ENCODE peak calls at places on chromosomes 2 and 18, in eight cellular contexts. K, E, U, P, Z, J, X and O are unnamed samples.

GRCh38 chr18:25467226-25468065 is 115.5 kb upstream of the ZNF521 start:
- DNase-seq in K (no peak), E (peak; percentile 70), U (no peak), P (no peak), Z (no peak), J (no peak), X (no peak), O (peak; percentile 43)

GRCh38 chr2:74497777-74498499 is 1.5 kb downstream of the LBX2 start:
- DNase-seq in K (no peak), E (peak; percentile 37), U (no peak), P (no peak), Z (peak; percentile 36), J (peak; percentile 68), X (no peak), O (no peak)

GRCh38 chr2:227653419-227653818 is 13.2 kb upstream of the SCYGR5 start:
- DNase-seq in K (no peak), E (no peak), U (no peak), P (peak; percentile 8), Z (no peak), J (peak; percentile 39), X (no peak), O (no peak)

GRCh38 chr2:174544156-174544555 is 53.4 kb downstream of the WIPF1 start:
- DNase-seq in K (no peak), E (no peak), U (no peak), P (no peak), Z (no peak), J (no peak), X (no peak), O (no peak)

GRCh38 chr2:113887393-113887792 is 2.5 kb upstream of the ACTR3 start:
- DNase-seq in K (no peak), E (no peak), U (no peak), P (no peak), Z (no peak), J (no peak), X (no peak), O (no peak)

GRCh38 chr2:72293620-72294019 is 146.0 kb upstream of the CYP26B1 start:
- DNase-seq in K (no peak), E (no peak), U (no peak), P (peak; percentile 16), Z (no peak), J (peak; percentile 48), X (no peak), O (no peak)

GRCh38 chr2:65349863-65350262 is 82.5 kb downstream of the SPRED2 start:
- DNase-seq in K (no peak), E (peak; percentile 68), U (peak; percentile 53), P (peak; percentile 67), Z (peak; percentile 76), J (no peak), X (peak; percentile 69), O (peak; percentile 42)

GRCh38 chr18:58807766-58808165 is 56.9 kb upstream of the ZNF532 start:
- DNase-seq in K (no peak), E (no peak), U (no peak), P (no peak), Z (no peak), J (no peak), X (no peak), O (no peak)

GRCh38 chr2:10876394-10876793 is 35.3 kb upstream of the KCNF1 start:
- DNase-seq in K (no peak), E (no peak), U (no peak), P (no peak), Z (no peak), J (peak; percentile 32), X (no peak), O (no peak)

GRCh38 chr2:196927318-196928225 is 1.1 kb upstream of the PGAP1 start:
- DNase-seq in K (no peak), E (no peak), U (peak; percentile 7), P (peak; percentile 20), Z (no peak), J (peak; percentile 70), X (no peak), O (no peak)

GRCh38 chr2:226439337-226439736 is 360.3 kb downstream of the IRS1 start:
- DNase-seq in K (no peak), E (no peak), U (peak; percentile 2), P (no peak), Z (no peak), J (no peak), X (no peak), O (no peak)

GRCh38 chr18:23838801-23839366 is 149.6 kb downstream of the LAMA3 start:
- DNase-seq in K (no peak), E (no peak), U (no peak), P (peak; percentile 59), Z (no peak), J (peak; percentile 56), X (no peak), O (no peak)

GRCh38 chr2:231260442-231260841 is 62.0 kb downstream of the ARMC9 start:
- DNase-seq in K (no peak), E (no peak), U (no peak), P (peak; percentile 8), Z (peak; percentile 23), J (no peak), X (peak; percentile 44), O (no peak)

GRCh38 chr18:27276886-27277285 is 91.8 kb upstream of the CHST9 start:
- DNase-seq in K (no peak), E (no peak), U (no peak), P (no peak), Z (no peak), J (no peak), X (no peak), O (no peak)

GRCh38 chr18:60500960-60501359 is 128.4 kb upstream of the MC4R start:
- DNase-seq in K (no peak), E (no peak), U (no peak), P (no peak), Z (no peak), J (no peak), X (no peak), O (no peak)

GRCh38 chr2:27441226-27441926 is 805 bp upstream of the KRTCAP3 start:
- DNase-seq in K (no peak), E (no peak), U (no peak), P (no peak), Z (no peak), J (no peak), X (peak; percentile 93), O (no peak)

GRCh38 chr2:27442981-27443323 is 771 bp downstream of the KRTCAP3 start:
- DNase-seq in K (peak; percentile 36), E (no peak), U (no peak), P (no peak), Z (peak; percentile 33), J (no peak), X (no peak), O (no peak)

GRCh38 chr2:27442282-27442980 is at the start of gene KRTCAP3:
- DNase-seq in K (peak; percentile 88), E (peak; percentile 27), U (peak; percentile 17), P (peak; percentile 92), Z (peak; percentile 84), J (peak; percentile 69), X (peak; percentile 41), O (no peak)

GRCh38 chr2:27445155-27445554 is 3.0 kb downstream of the KRTCAP3 start:
- DNase-seq in K (no peak), E (no peak), U (no peak), P (no peak), Z (no peak), J (no peak), X (no peak), O (no peak)

DNA sequence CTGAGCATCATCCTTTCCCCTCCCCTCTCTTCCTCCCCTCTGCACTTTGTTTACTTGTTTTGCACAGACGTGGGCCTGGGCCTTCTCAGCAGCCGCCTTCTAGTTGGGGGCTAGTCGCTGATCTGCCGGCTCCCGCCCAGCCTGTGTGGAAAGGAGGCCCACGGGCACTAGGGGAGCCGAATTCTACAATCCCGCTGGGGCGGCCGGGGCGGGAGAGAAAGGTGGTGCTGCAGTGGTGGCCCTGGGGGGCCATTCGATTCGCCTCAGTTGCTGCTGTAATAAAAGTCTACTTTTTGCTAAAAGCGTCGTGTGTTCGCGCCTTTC is 261 bp upstream of the KRTCAP3 start:
- DNase-seq in K (no peak), E (no peak), U (no peak), P (no peak), Z (no peak), J (no peak), X (no peak), O (no peak)
- H3K27ac ChIP-seq in K (peak overlapping the region; percentile 61), E (no peak overlapping the region), U (no peak overlapping the region), P (peak overlapping the region; percentile 49), Z (peak overlapping the region; percentile 71), J (no peak overlapping the region), X (peak overlapping the region; percentile 68), O (no peak overlapping the region)

GRCh38 chr2:172467382-172467781 is 40.0 kb downstream of the ITGA6 start:
- DNase-seq in K (no peak), E (no peak), U (no peak), P (no peak), Z (no peak), J (no peak), X (peak; percentile 21), O (no peak)
- TF ChIP-seq CTCF in K (no peak), E (no peak), U (no peak), P (no peak), Z (peak; percentile 9), J (peak; percentile 41), X (peak; percentile 49), O (no peak)

GRCh38 chr2:232318175-232318855 is 60.2 kb upstream of the ALPP start:
- DNase-seq in K (no peak), E (no peak), U (no peak), P (no peak), Z (peak; percentile 1), J (no peak), X (no peak), O (no peak)

GRCh38 chr2:232320038-232320790 is 58.3 kb upstream of the ALPP start:
- DNase-seq in K (no peak), E (no peak), U (no peak), P (no peak), Z (peak; percentile 10), J (no peak), X (peak; percentile 29), O (no peak)

GRCh38 chr2:232321817-232322559 is 56.6 kb upstream of the ALPP start:
- DNase-seq in K (no peak), E (no peak), U (no peak), P (no peak), Z (peak; percentile 4), J (no peak), X (no peak), O (no peak)

GRCh38 chr2:232321156-232321816 is 57.3 kb upstream of the ALPP start:
- DNase-seq in K (no peak), E (no peak), U (no peak), P (no peak), Z (peak; percentile 6), J (no peak), X (no peak), O (no peak)

GRCh38 chr2:232319117-232320037 is 59.2 kb upstream of the ALPP start:
- DNase-seq in K (no peak), E (no peak), U (no peak), P (no peak), Z (no peak), J (no peak), X (no peak), O (no peak)
- H3K27ac ChIP-seq in K (no peak overlapping the region), E (no peak overlapping the region), U (no peak overlapping the region), P (no peak overlapping the region), Z (no peak overlapping the region), J (no peak overlapping the region), X (no peak overlapping the region), O (no peak overlapping the region)

DNA sequence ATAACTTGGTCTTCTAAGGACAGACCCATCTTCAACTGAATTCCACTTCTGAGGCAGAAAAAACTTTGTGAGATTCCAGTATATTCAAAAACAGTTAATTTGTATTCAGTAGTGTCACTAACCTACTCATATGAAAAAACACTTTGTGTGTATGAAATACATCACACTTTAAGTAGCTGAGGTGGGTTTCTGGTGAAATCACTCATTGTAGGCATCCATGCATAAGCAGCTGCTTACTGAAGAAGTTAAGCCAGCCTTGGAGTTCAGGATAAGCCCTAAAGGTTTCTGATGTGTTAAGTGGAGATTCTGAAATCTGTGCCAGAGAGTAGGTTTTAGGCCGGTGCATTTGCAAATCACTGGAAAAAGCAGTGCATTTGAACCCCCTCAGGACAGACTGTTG is 128.2 kb downstream of the BCL2 start:
- DNase-seq in K (no peak), E (no peak), U (no peak), P (no peak), Z (no peak), J (no peak), X (no peak), O (no peak)
- TF ChIP-seq CTCF in K (no peak), E (no peak), U (no peak), P (no peak), Z (no peak), J (no peak), X (no peak), O (no peak)